ENCODE peak calls at places on chromosomes 16 and 17, in five cellular contexts. One of them, this sample, is unnamed.

GRCh38 chr16:54135361-54136275 is 151.0 kb downstream of the IRX3 start:
- DNase-seq in lung: no peak
- DNase-seq in sigmoid colon: no peak
- DNase-seq in fibroblast of pulmonary artery: peak; percentile 77
- DNase-seq in lower leg skin: no peak
- DNase-seq in this sample: no peak

GRCh38 chr16:424623-425081 is 797 bp upstream of the RAB11FIP3 start:
- DNase-seq in lung: peak; percentile 33
- DNase-seq in fibroblast of pulmonary artery: no peak
- DNase-seq in sigmoid colon: peak; percentile 83
- DNase-seq in lower leg skin: peak; percentile 92
- DNase-seq in this sample: peak; percentile 76

GRCh38 chr16:89330177-89330856 is 112.8 kb downstream of the ZNF778 start:
- DNase-seq in sigmoid colon: no peak
- DNase-seq in lower leg skin: no peak
- DNase-seq in fibroblast of pulmonary artery: peak; percentile 34
- DNase-seq in lung: no peak
- DNase-seq in this sample: no peak

GRCh38 chr16:85302848-85303353 is 190.6 kb upstream of the CIBAR2 start:
- DNase-seq in fibroblast of pulmonary artery: no peak
- DNase-seq in sigmoid colon: no peak
- DNase-seq in lung: no peak
- DNase-seq in lower leg skin: no peak
- DNase-seq in this sample: no peak

GRCh38 chr17:45435481-45435880 is 2.8 kb upstream of the ARHGAP27 start:
- DNase-seq in fibroblast of pulmonary artery: no peak
- DNase-seq in sigmoid colon: no peak
- DNase-seq in lower leg skin: no peak
- DNase-seq in lung: no peak
- DNase-seq in this sample: no peak

GRCh38 chr17:82160081-82160480 is 52.6 kb downstream of the CCDC57 start:
- DNase-seq in lung: no peak
- DNase-seq in fibroblast of pulmonary artery: peak; percentile 12
- DNase-seq in lower leg skin: no peak
- DNase-seq in sigmoid colon: no peak
- DNase-seq in this sample: no peak

GRCh38 chr17:752620-753219 is 656 bp upstream of the GEMIN4 start:
- DNase-seq in fibroblast of pulmonary artery: peak; percentile 80
- DNase-seq in sigmoid colon: peak; percentile 92
- DNase-seq in lung: peak; percentile 81
- DNase-seq in lower leg skin: peak; percentile 93
- DNase-seq in this sample: no peak

GRCh38 chr17:17347956-17348871 is 45.0 kb downstream of the NT5M start:
- DNase-seq in lung: no peak
- DNase-seq in fibroblast of pulmonary artery: no peak
- DNase-seq in lower leg skin: peak; percentile 74
- DNase-seq in sigmoid colon: peak; percentile 25
- DNase-seq in this sample: peak; percentile 72

GRCh38 chr17:7137182-7137943 is 22.7 kb upstream of the ASGR2 start:
- DNase-seq in sigmoid colon: no peak
- DNase-seq in fibroblast of pulmonary artery: no peak
- DNase-seq in lower leg skin: no peak
- DNase-seq in lung: no peak
- DNase-seq in this sample: no peak

GRCh38 chr17:38868095-38868967 is 1.5 kb upstream of the LASP1 start:
- DNase-seq in fibroblast of pulmonary artery: peak; percentile 71
- DNase-seq in lower leg skin: peak; percentile 94
- DNase-seq in sigmoid colon: peak; percentile 83
- DNase-seq in lung: peak; percentile 32
- DNase-seq in this sample: peak; percentile 89

GRCh38 chr17:28473542-28473941 is at the start of gene SLC13A2:
- DNase-seq in sigmoid colon: peak; percentile 22
- DNase-seq in lower leg skin: no peak
- DNase-seq in fibroblast of pulmonary artery: no peak
- DNase-seq in lung: no peak
- DNase-seq in this sample: peak; percentile 56

GRCh38 chr17:38750312-38751121 is 2.0 kb upstream of the PSMB3 start:
- DNase-seq in lower leg skin: no peak
- DNase-seq in fibroblast of pulmonary artery: no peak
- DNase-seq in lung: no peak
- DNase-seq in sigmoid colon: no peak
- DNase-seq in this sample: peak; percentile 75

GRCh38 chr16:84303023-84303422 is 8.3 kb downstream of the WFDC1 start:
- DNase-seq in lower leg skin: no peak
- DNase-seq in lung: no peak
- DNase-seq in sigmoid colon: peak; percentile 90
- DNase-seq in fibroblast of pulmonary artery: no peak
- DNase-seq in this sample: peak; percentile 91

GRCh38 chr17:4573682-4574081 is 10.6 kb upstream of the SMTNL2 start:
- DNase-seq in fibroblast of pulmonary artery: no peak
- DNase-seq in lung: no peak
- DNase-seq in sigmoid colon: no peak
- DNase-seq in lower leg skin: no peak
- DNase-seq in this sample: no peak

GRCh38 chr17:48102700-48103378 is 1.6 kb upstream of the CBX1 start:
- DNase-seq in lower leg skin: no peak
- DNase-seq in lung: no peak
- DNase-seq in fibroblast of pulmonary artery: no peak
- DNase-seq in sigmoid colon: peak; percentile 61
- DNase-seq in this sample: no peak

GRCh38 chr17:41678907-41679739 is 9.6 kb upstream of the EIF1 start:
- DNase-seq in lung: peak; percentile 65
- DNase-seq in sigmoid colon: peak; percentile 48
- DNase-seq in fibroblast of pulmonary artery: peak; percentile 60
- DNase-seq in lower leg skin: no peak
- DNase-seq in this sample: no peak

GRCh38 chr16:68453816-68454215 is 5.5 kb upstream of the SMPD3 start:
- DNase-seq in lower leg skin: peak; percentile 50
- DNase-seq in fibroblast of pulmonary artery: no peak
- DNase-seq in sigmoid colon: no peak
- DNase-seq in lung: no peak
- DNase-seq in this sample: no peak

GRCh38 chr17:64262125-64262421 is 987 bp downstream of the TEX2 start:
- DNase-seq in lung: no peak
- DNase-seq in lower leg skin: no peak
- DNase-seq in sigmoid colon: no peak
- DNase-seq in fibroblast of pulmonary artery: no peak
- DNase-seq in this sample: no peak

GRCh38 chr17:2089021-2089422 is 34.1 kb downstream of the HIC1 start:
- DNase-seq in lower leg skin: no peak
- DNase-seq in lung: no peak
- DNase-seq in fibroblast of pulmonary artery: peak; percentile 72
- DNase-seq in sigmoid colon: no peak
- DNase-seq in this sample: no peak

GRCh38 chr16:22001591-22001990 is 675 bp upstream of the PDZD9 start:
- DNase-seq in lower leg skin: no peak
- DNase-seq in lung: no peak
- DNase-seq in sigmoid colon: no peak
- DNase-seq in fibroblast of pulmonary artery: peak; percentile 76
- DNase-seq in this sample: no peak

GRCh38 chr16:56743840-56744239 is 13.9 kb downstream of the NUP93 start:
- DNase-seq in fibroblast of pulmonary artery: peak; percentile 63
- DNase-seq in lung: no peak
- DNase-seq in lower leg skin: no peak
- DNase-seq in sigmoid colon: no peak
- DNase-seq in this sample: no peak

GRCh38 chr16:11799017-11799381 is 1.9 kb upstream of the ZC3H7A start:
- DNase-seq in lung: no peak
- DNase-seq in sigmoid colon: no peak
- DNase-seq in fibroblast of pulmonary artery: no peak
- DNase-seq in lower leg skin: peak; percentile 77
- DNase-seq in this sample: no peak
- H3K4me3 ChIP-seq in lung: no peak overlapping the region
- H3K4me3 ChIP-seq in sigmoid colon: no peak overlapping the region
- H3K4me3 ChIP-seq in fibroblast of pulmonary artery: peak overlapping the region; percentile 76
- H3K4me3 ChIP-seq in lower leg skin: no peak overlapping the region
- H3K4me3 ChIP-seq in this sample: no peak overlapping the region

GRCh38 chr16:16933861-16934260 is 536.9 kb downstream of the XYLT1 start:
- DNase-seq in lower leg skin: no peak
- DNase-seq in lung: no peak
- DNase-seq in fibroblast of pulmonary artery: no peak
- DNase-seq in sigmoid colon: no peak
- DNase-seq in this sample: no peak
- TF ChIP-seq CTCF in lower leg skin: no peak
- TF ChIP-seq CTCF in lung: no peak
- TF ChIP-seq CTCF in fibroblast of pulmonary artery: no peak
- TF ChIP-seq CTCF in sigmoid colon: no peak
- TF ChIP-seq CTCF in this sample: no peak

GRCh38 chr17:51046527-51047384 is 73.9 kb downstream of the SPAG9 start:
- DNase-seq in lower leg skin: peak; percentile 89
- DNase-seq in lung: no peak
- DNase-seq in fibroblast of pulmonary artery: peak; percentile 96
- DNase-seq in sigmoid colon: peak; percentile 91
- DNase-seq in this sample: no peak
- H3K4me3 ChIP-seq in lower leg skin: no peak overlapping the region
- H3K4me3 ChIP-seq in lung: no peak overlapping the region
- H3K4me3 ChIP-seq in fibroblast of pulmonary artery: peak overlapping the region; percentile 47
- H3K4me3 ChIP-seq in sigmoid colon: peak overlapping the region; percentile 33
- H3K4me3 ChIP-seq in this sample: peak overlapping the region; percentile 45

GRCh38 chr16:79100456-79100855 is 500.1 kb downstream of the MAF start:
- DNase-seq in lower leg skin: peak; percentile 71
- DNase-seq in sigmoid colon: no peak
- DNase-seq in fibroblast of pulmonary artery: no peak
- DNase-seq in lung: no peak
- DNase-seq in this sample: no peak
- TF ChIP-seq CTCF in lower leg skin: no peak
- TF ChIP-seq CTCF in sigmoid colon: no peak
- TF ChIP-seq CTCF in fibroblast of pulmonary artery: no peak
- TF ChIP-seq CTCF in lung: no peak
- TF ChIP-seq CTCF in this sample: no peak

DNA sequence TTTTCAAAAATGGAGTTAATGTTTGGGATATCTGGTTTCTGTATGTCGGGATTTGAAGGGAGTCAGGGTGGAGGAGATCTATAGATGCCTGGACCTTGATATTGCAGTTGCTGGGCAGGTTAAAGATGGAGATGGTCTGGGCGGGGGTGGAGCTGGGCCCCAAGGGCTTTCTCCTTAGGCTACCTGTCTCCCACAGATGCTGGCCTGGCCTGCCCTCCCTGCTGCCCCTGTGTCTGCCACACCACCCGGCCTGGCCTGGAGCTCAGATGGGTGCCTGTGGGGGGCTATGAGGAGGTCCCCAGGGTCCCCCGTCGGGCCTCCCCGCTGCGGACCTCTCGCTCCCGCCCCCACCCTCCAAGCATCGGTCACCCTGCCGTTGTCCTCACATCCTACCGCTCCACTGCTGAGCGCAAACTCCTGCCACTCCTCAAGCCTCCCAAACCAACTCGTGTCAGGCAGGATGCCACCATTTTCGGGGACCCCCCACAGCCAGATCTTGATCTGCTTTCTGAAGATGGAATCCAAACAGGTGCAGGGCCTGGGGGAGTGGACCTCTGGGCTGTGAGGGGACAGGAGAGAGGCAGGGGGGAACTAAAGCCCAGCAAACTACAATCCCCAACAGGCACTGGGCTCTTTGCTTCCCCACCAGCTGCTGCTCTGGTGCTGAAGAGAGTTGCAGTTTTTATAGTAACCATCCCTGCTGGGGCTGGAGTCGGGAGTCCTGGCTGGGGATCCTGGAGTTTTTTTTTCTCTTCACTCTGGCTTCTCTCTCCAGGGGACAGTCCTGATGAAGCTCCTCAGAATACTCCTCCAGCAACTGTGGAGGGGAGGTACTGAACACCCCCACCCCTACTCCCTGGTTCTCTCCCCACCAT is 2.9 kb downstream of the ARHGEF15 start:
- DNase-seq in lung: no peak
- DNase-seq in sigmoid colon: no peak
- DNase-seq in lower leg skin: no peak
- DNase-seq in fibroblast of pulmonary artery: no peak
- DNase-seq in this sample: no peak
- H3K4me3 ChIP-seq in lung: no peak overlapping the region
- H3K4me3 ChIP-seq in sigmoid colon: no peak overlapping the region
- H3K4me3 ChIP-seq in lower leg skin: no peak overlapping the region
- H3K4me3 ChIP-seq in fibroblast of pulmonary artery: no peak overlapping the region
- H3K4me3 ChIP-seq in this sample: peak overlapping the region; percentile 52

GRCh38 chr17:65707780-65708179 is 146.3 kb upstream of the AXIN2 start:
- DNase-seq in lower leg skin: no peak
- DNase-seq in sigmoid colon: no peak
- DNase-seq in fibroblast of pulmonary artery: no peak
- DNase-seq in lung: no peak
- DNase-seq in this sample: no peak

GRCh38 chr17:65711671-65712276 is 150.3 kb upstream of the AXIN2 start:
- DNase-seq in lung: no peak
- DNase-seq in lower leg skin: no peak
- DNase-seq in sigmoid colon: no peak
- DNase-seq in fibroblast of pulmonary artery: no peak
- DNase-seq in this sample: no peak

GRCh38 chr17:65712383-65713267 is 151.2 kb upstream of the AXIN2 start:
- DNase-seq in lung: no peak
- DNase-seq in fibroblast of pulmonary artery: no peak
- DNase-seq in sigmoid colon: peak; percentile 81
- DNase-seq in lower leg skin: no peak
- DNase-seq in this sample: no peak
- TF ChIP-seq CTCF in lung: no peak
- TF ChIP-seq CTCF in fibroblast of pulmonary artery: no peak
- TF ChIP-seq CTCF in sigmoid colon: no peak
- TF ChIP-seq CTCF in lower leg skin: no peak
- TF ChIP-seq CTCF in this sample: no peak

GRCh38 chr16:28136751-28137434 is 73.4 kb upstream of the GSG1L start:
- DNase-seq in lower leg skin: no peak
- DNase-seq in fibroblast of pulmonary artery: peak; percentile 25
- DNase-seq in lung: no peak
- DNase-seq in sigmoid colon: no peak
- DNase-seq in this sample: no peak

GRCh38 chr16:28139530-28139929 is 72.2 kb downstream of the XPO6 start:
- DNase-seq in lower leg skin: no peak
- DNase-seq in fibroblast of pulmonary artery: no peak
- DNase-seq in sigmoid colon: no peak
- DNase-seq in lung: no peak
- DNase-seq in this sample: no peak

GRCh38 chr16:28146536-28146935 is 65.2 kb downstream of the XPO6 start:
- DNase-seq in sigmoid colon: no peak
- DNase-seq in lower leg skin: no peak
- DNase-seq in fibroblast of pulmonary artery: no peak
- DNase-seq in lung: no peak
- DNase-seq in this sample: no peak

DNA sequence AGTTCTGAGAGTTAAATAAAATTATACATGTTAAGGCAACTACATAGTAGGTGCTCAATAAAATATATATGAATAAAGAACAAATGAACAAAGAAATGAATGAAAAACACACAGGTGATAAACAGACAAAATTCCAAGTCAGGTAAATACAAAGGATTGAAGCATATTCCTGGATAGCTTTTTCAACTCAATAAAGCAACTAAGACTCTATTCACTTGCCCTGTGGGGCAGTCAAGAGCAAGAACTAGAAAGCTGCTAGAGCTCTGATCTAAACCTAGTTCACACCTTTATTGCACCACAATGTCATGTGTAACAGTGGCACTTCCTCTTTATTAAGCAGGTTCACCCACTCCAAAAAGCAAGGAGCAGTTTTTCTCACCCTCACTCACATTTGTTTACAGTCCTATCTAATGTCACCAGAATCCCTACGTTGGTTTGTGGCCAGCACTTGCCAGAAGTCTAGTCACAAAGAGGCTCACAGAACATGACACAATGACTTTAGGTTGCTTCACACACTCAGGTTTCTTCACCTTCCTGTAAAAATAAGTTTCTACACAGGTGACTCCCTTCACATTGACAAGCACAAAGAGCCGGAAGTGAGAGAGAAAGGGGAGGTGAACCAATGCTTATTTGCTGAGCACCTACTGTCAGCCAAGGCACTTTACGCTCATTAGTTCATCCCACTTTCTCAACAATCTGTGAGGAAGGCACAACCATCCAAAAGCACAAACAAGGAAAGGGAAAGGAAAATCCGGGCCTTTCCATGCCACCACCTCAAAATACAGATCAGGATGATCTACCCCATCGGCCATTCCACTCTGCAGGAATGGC is 70.8 kb downstream of the XPO6 start:
- DNase-seq in lower leg skin: no peak
- DNase-seq in sigmoid colon: no peak
- DNase-seq in lung: peak; percentile 60
- DNase-seq in fibroblast of pulmonary artery: peak; percentile 47
- DNase-seq in this sample: no peak
- H3K4me3 ChIP-seq in lower leg skin: no peak overlapping the region
- H3K4me3 ChIP-seq in sigmoid colon: no peak overlapping the region
- H3K4me3 ChIP-seq in lung: no peak overlapping the region
- H3K4me3 ChIP-seq in fibroblast of pulmonary artery: no peak overlapping the region
- H3K4me3 ChIP-seq in this sample: no peak overlapping the region

This sample was measured in coronary artery.